ENCODE peak calls at places on chromosomes 4 and X, in eight cellular contexts. One of them, this sample, is unnamed.
A peak's percentile ranks its signal among the peaks of the same experiment; 100 is the strongest.

GRCh38 chr4:10160280-10160856 is 43.8 kb upstream of the WDR1 start:
- DNase-seq in body of pancreas: no peak
- DNase-seq in mucosa of descending colon: no peak
- DNase-seq in right atrium auricular region: no peak
- DNase-seq in cardiac muscle cell: peak; percentile 60
- DNase-seq in adrenal gland: no peak
- DNase-seq in neural progenitor cell: peak; percentile 51
- DNase-seq in A549: peak; percentile 13
- DNase-seq in this sample: peak; percentile 48

GRCh38 chrX:108453841-108454240 is 14.2 kb downstream of the COL4A5 start:
- DNase-seq in adrenal gland: no peak
- DNase-seq in neural progenitor cell: no peak
- DNase-seq in right atrium auricular region: no peak
- DNase-seq in cardiac muscle cell: no peak
- DNase-seq in mucosa of descending colon: no peak
- DNase-seq in body of pancreas: no peak
- DNase-seq in A549: no peak
- DNase-seq in this sample: no peak

GRCh38 chrX:70468709-70469108 is 24.1 kb downstream of the DLG3 start:
- DNase-seq in right atrium auricular region: no peak
- DNase-seq in adrenal gland: no peak
- DNase-seq in neural progenitor cell: no peak
- DNase-seq in body of pancreas: no peak
- DNase-seq in A549: no peak
- DNase-seq in mucosa of descending colon: no peak
- DNase-seq in cardiac muscle cell: no peak
- DNase-seq in this sample: no peak

GRCh38 chr4:5710065-5710961 is 688 bp upstream of the EVC start:
- DNase-seq in body of pancreas: no peak
- DNase-seq in cardiac muscle cell: no peak
- DNase-seq in right atrium auricular region: no peak
- DNase-seq in neural progenitor cell: peak; percentile 57
- DNase-seq in A549: peak; percentile 33
- DNase-seq in adrenal gland: no peak
- DNase-seq in mucosa of descending colon: no peak
- DNase-seq in this sample: no peak

GRCh38 chrX:97609357-97609756 is 725.6 kb downstream of the RPA4 start:
- DNase-seq in neural progenitor cell: no peak
- DNase-seq in cardiac muscle cell: no peak
- DNase-seq in mucosa of descending colon: no peak
- DNase-seq in adrenal gland: no peak
- DNase-seq in right atrium auricular region: no peak
- DNase-seq in A549: no peak
- DNase-seq in body of pancreas: no peak
- DNase-seq in this sample: no peak

GRCh38 chr4:137125011-137125410 is 407.3 kb downstream of the PCDH18 start:
- DNase-seq in adrenal gland: no peak
- DNase-seq in cardiac muscle cell: no peak
- DNase-seq in body of pancreas: no peak
- DNase-seq in A549: peak; percentile 39
- DNase-seq in neural progenitor cell: no peak
- DNase-seq in mucosa of descending colon: peak; percentile 7
- DNase-seq in right atrium auricular region: no peak
- DNase-seq in this sample: no peak

GRCh38 chr4:70365479-70365878 is 4.9 kb downstream of the SMR3A start:
- DNase-seq in adrenal gland: no peak
- DNase-seq in A549: no peak
- DNase-seq in neural progenitor cell: no peak
- DNase-seq in body of pancreas: peak; percentile 11
- DNase-seq in right atrium auricular region: no peak
- DNase-seq in cardiac muscle cell: no peak
- DNase-seq in mucosa of descending colon: no peak
- DNase-seq in this sample: no peak

GRCh38 chr4:164779811-164780216 is 25.9 kb downstream of the SMIM31 start:
- DNase-seq in A549: peak; percentile 35
- DNase-seq in mucosa of descending colon: peak; percentile 46
- DNase-seq in neural progenitor cell: peak; percentile 68
- DNase-seq in adrenal gland: peak; percentile 33
- DNase-seq in body of pancreas: peak; percentile 24
- DNase-seq in cardiac muscle cell: peak; percentile 63
- DNase-seq in right atrium auricular region: no peak
- DNase-seq in this sample: peak; percentile 12

GRCh38 chr4:108466936-108467902 is 153.2 kb upstream of the RPL34 start:
- DNase-seq in cardiac muscle cell: no peak
- DNase-seq in neural progenitor cell: no peak
- DNase-seq in A549: no peak
- DNase-seq in right atrium auricular region: no peak
- DNase-seq in body of pancreas: no peak
- DNase-seq in adrenal gland: no peak
- DNase-seq in mucosa of descending colon: no peak
- DNase-seq in this sample: peak; percentile 81

GRCh38 chrX:34656467-34656841 is 631 bp downstream of the TMEM47 start:
- DNase-seq in adrenal gland: no peak
- DNase-seq in cardiac muscle cell: peak; percentile 20
- DNase-seq in right atrium auricular region: no peak
- DNase-seq in A549: no peak
- DNase-seq in body of pancreas: peak; percentile 9
- DNase-seq in neural progenitor cell: no peak
- DNase-seq in mucosa of descending colon: no peak
- DNase-seq in this sample: no peak

GRCh38 chr4:168440442-168441264 is 39.6 kb downstream of the DDX60L start:
- DNase-seq in cardiac muscle cell: no peak
- DNase-seq in body of pancreas: no peak
- DNase-seq in adrenal gland: no peak
- DNase-seq in right atrium auricular region: no peak
- DNase-seq in mucosa of descending colon: no peak
- DNase-seq in A549: peak; percentile 87
- DNase-seq in neural progenitor cell: no peak
- DNase-seq in this sample: no peak

GRCh38 chrX:102154218-102154860 is 1.4 kb downstream of the BEX5 start:
- DNase-seq in adrenal gland: no peak
- DNase-seq in A549: no peak
- DNase-seq in mucosa of descending colon: peak; percentile 9
- DNase-seq in cardiac muscle cell: peak; percentile 5
- DNase-seq in body of pancreas: no peak
- DNase-seq in neural progenitor cell: peak; percentile 31
- DNase-seq in right atrium auricular region: no peak
- DNase-seq in this sample: peak; percentile 2

GRCh38 chr4:83390965-83391364 is 56.3 kb upstream of the HPSE start:
- DNase-seq in right atrium auricular region: no peak
- DNase-seq in neural progenitor cell: no peak
- DNase-seq in mucosa of descending colon: no peak
- DNase-seq in cardiac muscle cell: no peak
- DNase-seq in adrenal gland: no peak
- DNase-seq in body of pancreas: no peak
- DNase-seq in A549: no peak
- DNase-seq in this sample: no peak

GRCh38 chrX:65528705-65529340 is 5.8 kb downstream of the LAS1L start:
- DNase-seq in A549: peak; percentile 25
- DNase-seq in neural progenitor cell: peak; percentile 50
- DNase-seq in body of pancreas: peak; percentile 43
- DNase-seq in right atrium auricular region: peak; percentile 60
- DNase-seq in adrenal gland: peak; percentile 64
- DNase-seq in cardiac muscle cell: peak; percentile 43
- DNase-seq in mucosa of descending colon: peak; percentile 64
- DNase-seq in this sample: peak; percentile 33

GRCh38 chr4:23163649-23164436 is 471.1 kb downstream of the GBA3 start:
- DNase-seq in cardiac muscle cell: no peak
- DNase-seq in adrenal gland: no peak
- DNase-seq in A549: peak; percentile 2
- DNase-seq in body of pancreas: no peak
- DNase-seq in mucosa of descending colon: no peak
- DNase-seq in neural progenitor cell: peak; percentile 49
- DNase-seq in right atrium auricular region: no peak
- DNase-seq in this sample: no peak

GRCh38 chr4:186844059-186844681 is 120.5 kb upstream of the FAT1 start:
- DNase-seq in body of pancreas: peak; percentile 34
- DNase-seq in A549: no peak
- DNase-seq in mucosa of descending colon: peak; percentile 45
- DNase-seq in neural progenitor cell: peak; percentile 86
- DNase-seq in right atrium auricular region: peak; percentile 67
- DNase-seq in cardiac muscle cell: no peak
- DNase-seq in adrenal gland: no peak
- DNase-seq in this sample: no peak

DNA sequence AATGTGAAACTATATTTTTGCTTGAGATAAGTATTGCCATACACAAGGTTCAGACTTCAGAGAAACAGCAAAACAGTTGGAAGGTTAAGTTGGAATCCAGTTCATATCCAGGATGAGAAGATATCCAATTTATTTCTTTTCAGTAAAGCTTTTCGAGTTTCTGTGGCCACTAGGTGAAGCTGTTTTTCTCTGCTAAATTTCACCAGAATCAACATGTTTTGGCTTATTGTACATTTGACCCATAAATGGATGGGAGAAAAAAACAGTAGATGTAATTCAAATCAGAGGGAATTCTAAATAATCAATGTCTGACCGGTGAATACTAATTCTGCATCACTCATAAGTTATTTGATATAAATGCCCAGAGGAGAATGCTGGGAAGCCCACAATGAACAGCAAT is 9.1 kb upstream of the METTL14 start:
- DNase-seq in cardiac muscle cell: no peak
- DNase-seq in mucosa of descending colon: no peak
- DNase-seq in A549: no peak
- DNase-seq in right atrium auricular region: no peak
- DNase-seq in adrenal gland: no peak
- DNase-seq in neural progenitor cell: no peak
- DNase-seq in body of pancreas: no peak
- DNase-seq in this sample: no peak
- H3K4me3 ChIP-seq in cardiac muscle cell: no peak overlapping the region
- H3K4me3 ChIP-seq in mucosa of descending colon: no peak overlapping the region
- H3K4me3 ChIP-seq in A549: no peak overlapping the region
- H3K4me3 ChIP-seq in right atrium auricular region: no peak overlapping the region
- H3K4me3 ChIP-seq in adrenal gland: no peak overlapping the region
- H3K4me3 ChIP-seq in neural progenitor cell: no peak overlapping the region
- H3K4me3 ChIP-seq in body of pancreas: no peak overlapping the region
- H3K4me3 ChIP-seq in this sample: no peak overlapping the region

GRCh38 chrX:13700380-13700779 is 11.5 kb downstream of the RAB9A start:
- DNase-seq in body of pancreas: no peak
- DNase-seq in cardiac muscle cell: no peak
- DNase-seq in right atrium auricular region: no peak
- DNase-seq in A549: no peak
- DNase-seq in mucosa of descending colon: no peak
- DNase-seq in adrenal gland: no peak
- DNase-seq in neural progenitor cell: no peak
- DNase-seq in this sample: no peak
- H3K4me1 ChIP-seq in body of pancreas: peaks cover 60% of the 10 kb centered on the region
- H3K4me1 ChIP-seq in cardiac muscle cell: no peaks in the 10 kb centered on the region
- H3K4me1 ChIP-seq in right atrium auricular region: peaks cover 14% of the 10 kb centered on the region
- H3K4me1 ChIP-seq in A549: peaks cover 14% of the 10 kb centered on the region
- H3K4me1 ChIP-seq in mucosa of descending colon: peaks cover 4% of the 10 kb centered on the region
- H3K4me1 ChIP-seq in adrenal gland: peaks cover 47% of the 10 kb centered on the region
- H3K4me1 ChIP-seq in neural progenitor cell: peaks cover 9% of the 10 kb centered on the region
- H3K4me1 ChIP-seq in this sample: peaks cover 6% of the 10 kb centered on the region

GRCh38 chr4:113960684-113961321 is 18.6 kb downstream of the ARSJ start:
- DNase-seq in A549: no peak
- DNase-seq in cardiac muscle cell: no peak
- DNase-seq in body of pancreas: no peak
- DNase-seq in neural progenitor cell: no peak
- DNase-seq in adrenal gland: no peak
- DNase-seq in mucosa of descending colon: no peak
- DNase-seq in right atrium auricular region: no peak
- DNase-seq in this sample: no peak

GRCh38 chr4:113957961-113958360 is 21.5 kb downstream of the ARSJ start:
- DNase-seq in adrenal gland: no peak
- DNase-seq in right atrium auricular region: no peak
- DNase-seq in body of pancreas: no peak
- DNase-seq in mucosa of descending colon: no peak
- DNase-seq in neural progenitor cell: no peak
- DNase-seq in cardiac muscle cell: no peak
- DNase-seq in A549: no peak
- DNase-seq in this sample: no peak

GRCh38 chr4:113955948-113956347 is 23.5 kb downstream of the ARSJ start:
- DNase-seq in right atrium auricular region: no peak
- DNase-seq in A549: no peak
- DNase-seq in cardiac muscle cell: no peak
- DNase-seq in body of pancreas: no peak
- DNase-seq in neural progenitor cell: no peak
- DNase-seq in mucosa of descending colon: no peak
- DNase-seq in adrenal gland: no peak
- DNase-seq in this sample: peak; percentile 8

GRCh38 chr4:113961322-113961698 is 18.1 kb downstream of the ARSJ start:
- DNase-seq in right atrium auricular region: no peak
- DNase-seq in mucosa of descending colon: no peak
- DNase-seq in A549: peak; percentile 48
- DNase-seq in adrenal gland: no peak
- DNase-seq in cardiac muscle cell: no peak
- DNase-seq in neural progenitor cell: no peak
- DNase-seq in body of pancreas: no peak
- DNase-seq in this sample: no peak

DNA sequence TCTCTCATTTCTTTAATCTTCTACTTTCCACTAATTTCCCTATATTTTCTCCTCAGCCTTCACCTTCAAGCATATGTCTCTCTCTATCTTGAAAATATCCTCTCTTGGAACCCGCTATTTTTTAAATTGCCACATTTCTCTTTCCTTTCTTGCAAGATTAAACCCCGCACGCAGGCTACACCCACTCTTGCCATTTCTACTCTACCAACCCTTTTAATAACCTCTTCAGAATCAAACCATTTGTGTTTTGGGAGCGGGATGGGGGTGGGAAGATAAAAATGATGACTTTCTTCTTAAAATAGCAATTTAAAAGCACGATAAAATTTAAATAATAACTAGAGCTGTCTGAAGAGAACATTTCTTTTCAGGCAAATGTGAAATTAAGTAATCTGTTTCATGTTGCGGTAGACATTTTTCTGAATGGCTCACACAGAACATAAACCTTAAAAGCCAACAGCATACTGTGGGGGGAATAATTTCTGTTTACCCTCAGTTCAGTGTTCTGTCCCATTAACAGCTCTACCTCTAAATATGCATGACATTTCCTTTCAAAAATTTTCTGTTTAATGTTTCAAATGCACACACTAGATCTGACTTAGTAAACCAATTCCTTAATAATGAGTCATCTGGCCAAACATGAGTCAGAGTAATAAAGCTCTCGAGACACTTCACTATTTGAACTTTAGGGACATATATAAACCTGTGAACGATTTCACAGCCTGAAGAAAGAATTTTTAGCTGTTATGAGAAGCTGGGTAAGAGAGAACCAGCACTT is 20.5 kb downstream of the ARSJ start:
- DNase-seq in A549: peak; percentile 83
- DNase-seq in body of pancreas: no peak
- DNase-seq in mucosa of descending colon: no peak
- DNase-seq in right atrium auricular region: no peak
- DNase-seq in cardiac muscle cell: no peak
- DNase-seq in adrenal gland: no peak
- DNase-seq in neural progenitor cell: no peak
- DNase-seq in this sample: no peak
- H3K4me3 ChIP-seq in A549: peak overlapping the region; percentile 28
- H3K4me3 ChIP-seq in body of pancreas: no peak overlapping the region
- H3K4me3 ChIP-seq in mucosa of descending colon: no peak overlapping the region
- H3K4me3 ChIP-seq in right atrium auricular region: no peak overlapping the region
- H3K4me3 ChIP-seq in cardiac muscle cell: no peak overlapping the region
- H3K4me3 ChIP-seq in adrenal gland: no peak overlapping the region
- H3K4me3 ChIP-seq in neural progenitor cell: no peak overlapping the region
- H3K4me3 ChIP-seq in this sample: no peak overlapping the region

GRCh38 chr4:159013692-159014091 is 89.2 kb upstream of the RAPGEF2 start:
- DNase-seq in mucosa of descending colon: no peak
- DNase-seq in cardiac muscle cell: no peak
- DNase-seq in A549: no peak
- DNase-seq in right atrium auricular region: no peak
- DNase-seq in adrenal gland: no peak
- DNase-seq in body of pancreas: no peak
- DNase-seq in neural progenitor cell: no peak
- DNase-seq in this sample: no peak
- H3K4me1 ChIP-seq in mucosa of descending colon: no peaks in the 10 kb centered on the region
- H3K4me1 ChIP-seq in cardiac muscle cell: no peaks in the 10 kb centered on the region
- H3K4me1 ChIP-seq in A549: peaks cover 40% of the 10 kb centered on the region
- H3K4me1 ChIP-seq in right atrium auricular region: peaks cover 11% of the 10 kb centered on the region
- H3K4me1 ChIP-seq in adrenal gland: peaks cover 11% of the 10 kb centered on the region
- H3K4me1 ChIP-seq in body of pancreas: peaks cover 9% of the 10 kb centered on the region
- H3K4me1 ChIP-seq in neural progenitor cell: peaks cover 34% of the 10 kb centered on the region
- H3K4me1 ChIP-seq in this sample: no peaks in the 10 kb centered on the region

GRCh38 chr4:114692958-114693357 is 94.4 kb downstream of the UGT8 start:
- DNase-seq in neural progenitor cell: no peak
- DNase-seq in body of pancreas: no peak
- DNase-seq in mucosa of descending colon: no peak
- DNase-seq in cardiac muscle cell: no peak
- DNase-seq in right atrium auricular region: no peak
- DNase-seq in adrenal gland: no peak
- DNase-seq in A549: no peak
- DNase-seq in this sample: no peak
- H3K4me3 ChIP-seq in neural progenitor cell: no peak overlapping the region
- H3K4me3 ChIP-seq in body of pancreas: no peak overlapping the region
- H3K4me3 ChIP-seq in mucosa of descending colon: no peak overlapping the region
- H3K4me3 ChIP-seq in cardiac muscle cell: no peak overlapping the region
- H3K4me3 ChIP-seq in right atrium auricular region: no peak overlapping the region
- H3K4me3 ChIP-seq in adrenal gland: no peak overlapping the region
- H3K4me3 ChIP-seq in A549: no peak overlapping the region
- H3K4me3 ChIP-seq in this sample: no peak overlapping the region